ENCODE peak calls at places on chromosomes 7 and 10, in eight cellular contexts. W is NCI-H1092 treated with DMSO at 0.1 percent for 48 hours, M is HT1080, G is T-helper 2 cell, B is DMS53, N is neural crest cell, X is GF-D8, E is HFF-Myc. S is an unnamed sample.

GRCh38 chr7:33534830-33535229 is 370.5 kb upstream of the BMPER start:
- DNase-seq in W (no peak), M (peak), G (no peak), B (no peak), N (no peak), X (no peak), E (no peak), S (no peak)

GRCh38 chr7:135129579-135129978 is 18.3 kb upstream of the TMEM140 start:
- DNase-seq in W (no peak), M (no peak), G (no peak), B (peak), N (no peak), X (no peak), E (no peak), S (no peak)

GRCh38 chr10:27745719-27746363 is at the start of gene MKX:
- DNase-seq in W (no peak), M (no peak), G (peak), B (peak), N (peak), X (no peak), E (no peak), S (no peak)

GRCh38 chr10:12505683-12506082 is 156.3 kb downstream of the CAMK1D start:
- DNase-seq in W (no peak), M (no peak), G (no peak), B (no peak), N (no peak), X (no peak), E (no peak), S (no peak)

GRCh38 chr7:12146813-12147212 is 64.3 kb upstream of the TMEM106B start:
- DNase-seq in W (no peak), M (no peak), G (no peak), B (peak), N (no peak), X (no peak), E (no peak), S (no peak)

GRCh38 chr10:1571587-1572237 is 165.6 kb downstream of the ADARB2 start:
- DNase-seq in W (no peak), M (no peak), G (no peak), B (peak), N (no peak), X (no peak), E (no peak), S (no peak)

GRCh38 chr7:101321491-101322401 is at the start of gene IFT22:
- DNase-seq in W (peak), M (peak), G (peak), B (peak), N (peak), X (peak), E (peak), S (peak)

GRCh38 chr10:51800121-51800520 is 100.7 kb upstream of the CSTF2T start:
- DNase-seq in W (no peak), M (no peak), G (no peak), B (no peak), N (no peak), X (no peak), E (no peak), S (no peak)

GRCh38 chr10:30216811-30217210 is 132.3 kb downstream of the MTPAP start:
- DNase-seq in W (no peak), M (no peak), G (no peak), B (no peak), N (no peak), X (no peak), E (no peak), S (no peak)

GRCh38 chr10:35453855-35454532 is 117.7 kb downstream of the CCNY start:
- DNase-seq in W (no peak), M (no peak), G (no peak), B (no peak), N (no peak), X (no peak), E (no peak), S (no peak)